ENCODE peak calls at places on chromosomes 2 and 18, in eight cellular contexts. One of them, this sample, is unnamed.
A peak's percentile ranks its signal among the peaks of the same experiment; 100 is the strongest.

GRCh38 chr18:62085766-62086165 is 101.1 kb downstream of the PIGN start:
- DNase-seq in Peyer's patch: no peak
- DNase-seq in cardiac muscle cell: peak; percentile 7
- DNase-seq in dermis blood vessel endothelial cell: no peak
- DNase-seq in natural killer cell treated with Interleukin-12 subunit alpha and Interleukin-12 subunit beta and Interleukin-15 and Interleukin-18, amount 100 ng/mL, for 72 hours: no peak
- DNase-seq in uterus: no peak
- DNase-seq in GM23248: no peak
- DNase-seq in Caki2: no peak
- DNase-seq in this sample: no peak

GRCh38 chr18:2380101-2380500 is 191.2 kb downstream of the METTL4 start:
- DNase-seq in natural killer cell treated with Interleukin-12 subunit alpha and Interleukin-12 subunit beta and Interleukin-15 and Interleukin-18, amount 100 ng/mL, for 72 hours: no peak
- DNase-seq in dermis blood vessel endothelial cell: no peak
- DNase-seq in Peyer's patch: no peak
- DNase-seq in uterus: no peak
- DNase-seq in cardiac muscle cell: no peak
- DNase-seq in GM23248: no peak
- DNase-seq in Caki2: no peak
- DNase-seq in this sample: no peak

GRCh38 chr2:104872034-104872865 is 18.3 kb downstream of the POU3F3 start:
- DNase-seq in dermis blood vessel endothelial cell: no peak
- DNase-seq in cardiac muscle cell: no peak
- DNase-seq in uterus: no peak
- DNase-seq in Peyer's patch: peak; percentile 41
- DNase-seq in Caki2: peak; percentile 46
- DNase-seq in GM23248: peak; percentile 27
- DNase-seq in natural killer cell treated with Interleukin-12 subunit alpha and Interleukin-12 subunit beta and Interleukin-15 and Interleukin-18, amount 100 ng/mL, for 72 hours: no peak
- DNase-seq in this sample: no peak

GRCh38 chr18:31429623-31430022 is 17.9 kb upstream of the DSG3 start:
- DNase-seq in Peyer's patch: peak; percentile 71
- DNase-seq in cardiac muscle cell: no peak
- DNase-seq in natural killer cell treated with Interleukin-12 subunit alpha and Interleukin-12 subunit beta and Interleukin-15 and Interleukin-18, amount 100 ng/mL, for 72 hours: no peak
- DNase-seq in GM23248: no peak
- DNase-seq in Caki2: no peak
- DNase-seq in dermis blood vessel endothelial cell: no peak
- DNase-seq in uterus: no peak
- DNase-seq in this sample: no peak

GRCh38 chr18:37476182-37476581 is 89.4 kb downstream of the CELF4 start:
- DNase-seq in Caki2: no peak
- DNase-seq in dermis blood vessel endothelial cell: peak; percentile 56
- DNase-seq in natural killer cell treated with Interleukin-12 subunit alpha and Interleukin-12 subunit beta and Interleukin-15 and Interleukin-18, amount 100 ng/mL, for 72 hours: no peak
- DNase-seq in GM23248: peak; percentile 54
- DNase-seq in Peyer's patch: no peak
- DNase-seq in cardiac muscle cell: peak; percentile 54
- DNase-seq in uterus: no peak
- DNase-seq in this sample: no peak

GRCh38 chr2:62672601-62673000 is 32.9 kb upstream of the EHBP1 start:
- DNase-seq in GM23248: peak; percentile 53
- DNase-seq in uterus: no peak
- DNase-seq in dermis blood vessel endothelial cell: no peak
- DNase-seq in cardiac muscle cell: peak; percentile 90
- DNase-seq in Peyer's patch: no peak
- DNase-seq in Caki2: peak; percentile 47
- DNase-seq in natural killer cell treated with Interleukin-12 subunit alpha and Interleukin-12 subunit beta and Interleukin-15 and Interleukin-18, amount 100 ng/mL, for 72 hours: no peak
- DNase-seq in this sample: peak; percentile 42

GRCh38 chr2:232588680-232589585 is 38.4 kb downstream of the EIF4E2 start:
- DNase-seq in Peyer's patch: no peak
- DNase-seq in Caki2: peak; percentile 68
- DNase-seq in cardiac muscle cell: peak; percentile 77
- DNase-seq in uterus: peak; percentile 57
- DNase-seq in GM23248: peak; percentile 92
- DNase-seq in dermis blood vessel endothelial cell: no peak
- DNase-seq in natural killer cell treated with Interleukin-12 subunit alpha and Interleukin-12 subunit beta and Interleukin-15 and Interleukin-18, amount 100 ng/mL, for 72 hours: no peak
- DNase-seq in this sample: no peak

GRCh38 chr2:37287966-37288365 is 36.7 kb downstream of the PRKD3 start:
- DNase-seq in dermis blood vessel endothelial cell: peak; percentile 24
- DNase-seq in cardiac muscle cell: no peak
- DNase-seq in natural killer cell treated with Interleukin-12 subunit alpha and Interleukin-12 subunit beta and Interleukin-15 and Interleukin-18, amount 100 ng/mL, for 72 hours: no peak
- DNase-seq in Peyer's patch: no peak
- DNase-seq in GM23248: no peak
- DNase-seq in Caki2: no peak
- DNase-seq in uterus: no peak
- DNase-seq in this sample: no peak

GRCh38 chr2:207334631-207335371 is 169.1 kb upstream of the KLF7 start:
- DNase-seq in uterus: peak; percentile 79
- DNase-seq in GM23248: peak; percentile 98
- DNase-seq in Peyer's patch: peak; percentile 57
- DNase-seq in natural killer cell treated with Interleukin-12 subunit alpha and Interleukin-12 subunit beta and Interleukin-15 and Interleukin-18, amount 100 ng/mL, for 72 hours: no peak
- DNase-seq in dermis blood vessel endothelial cell: peak; percentile 98
- DNase-seq in cardiac muscle cell: peak; percentile 98
- DNase-seq in Caki2: peak; percentile 54
- DNase-seq in this sample: peak; percentile 95

GRCh38 chr18:77250926-77251729 is 1.5 kb downstream of the GALR1 start:
- DNase-seq in dermis blood vessel endothelial cell: no peak
- DNase-seq in natural killer cell treated with Interleukin-12 subunit alpha and Interleukin-12 subunit beta and Interleukin-15 and Interleukin-18, amount 100 ng/mL, for 72 hours: no peak
- DNase-seq in cardiac muscle cell: peak; percentile 28
- DNase-seq in Peyer's patch: no peak
- DNase-seq in uterus: no peak
- DNase-seq in Caki2: no peak
- DNase-seq in GM23248: peak; percentile 8
- DNase-seq in this sample: no peak

GRCh38 chr2:18788590-18788989 is 199.2 kb upstream of the NT5C1B start:
- DNase-seq in Caki2: peak; percentile 54
- DNase-seq in uterus: no peak
- DNase-seq in cardiac muscle cell: peak; percentile 89
- DNase-seq in Peyer's patch: no peak
- DNase-seq in GM23248: no peak
- DNase-seq in natural killer cell treated with Interleukin-12 subunit alpha and Interleukin-12 subunit beta and Interleukin-15 and Interleukin-18, amount 100 ng/mL, for 72 hours: no peak
- DNase-seq in dermis blood vessel endothelial cell: peak; percentile 21
- DNase-seq in this sample: peak; percentile 5

GRCh38 chr2:16152928-16153753 is 212.8 kb downstream of the MYCN start:
- DNase-seq in cardiac muscle cell: no peak
- DNase-seq in uterus: no peak
- DNase-seq in Peyer's patch: no peak
- DNase-seq in dermis blood vessel endothelial cell: no peak
- DNase-seq in natural killer cell treated with Interleukin-12 subunit alpha and Interleukin-12 subunit beta and Interleukin-15 and Interleukin-18, amount 100 ng/mL, for 72 hours: no peak
- DNase-seq in Caki2: no peak
- DNase-seq in GM23248: no peak
- DNase-seq in this sample: no peak

GRCh38 chr18:9619990-9620389 is 5.6 kb upstream of the PPP4R1 start:
- DNase-seq in Caki2: no peak
- DNase-seq in natural killer cell treated with Interleukin-12 subunit alpha and Interleukin-12 subunit beta and Interleukin-15 and Interleukin-18, amount 100 ng/mL, for 72 hours: no peak
- DNase-seq in GM23248: peak; percentile 46
- DNase-seq in uterus: peak; percentile 20
- DNase-seq in cardiac muscle cell: peak; percentile 66
- DNase-seq in Peyer's patch: no peak
- DNase-seq in dermis blood vessel endothelial cell: no peak
- DNase-seq in this sample: no peak

This sample was measured in kidney epithelial cell.